ENCODE peak calls at places on chromosome 22, in eight cellular contexts. B is activated naive CD8-positive, alpha-beta T cell treated with anti-CD3 and anti-CD28 coated beads for 36 hours; M is iPS-NIHi11; L is stimulated activated CD4-positive, alpha-beta T cell treated with anti-CD3 and anti-CD28 coated beads, Interleukin-15, amount 100 ng/mL, for 24 hours; H is AG20443; S is activated T-cell treated with anti-CD3 and anti-CD28 coated beads, Interleukin-2, amount 50 U/mL, for 48 hours; U is HS-5; Z is COR-L47. R is an unnamed sample.

GRCh38 chr22:27094633-27095308 is 437.4 kb downstream of the MIAT start:
- DNase-seq in Z (no peak), B (no peak), M (no peak), H (peak; percentile 88), L (no peak), U (no peak), S (no peak), R (no peak)

GRCh38 chr22:46884365-46884764 is 121.9 kb downstream of the TBC1D22A start:
- DNase-seq in U (no peak), H (no peak), B (no peak), S (no peak), Z (no peak), L (no peak), M (no peak), R (no peak)

GRCh38 chr22:28051787-28052356 is 132.8 kb upstream of the PITPNB start:
- DNase-seq in B (peak; percentile 28), Z (peak; percentile 40), M (peak; percentile 67), H (peak; percentile 70), S (peak; percentile 42), L (peak; percentile 62), U (no peak), R (peak; percentile 61)

GRCh38 chr22:20615533-20616450 is 108.4 kb downstream of the MED15 start:
- DNase-seq in Z (no peak), L (no peak), H (no peak), S (no peak), U (no peak), B (no peak), M (no peak), R (no peak)

GRCh38 chr22:41263704-41264103 is 22.3 kb downstream of the RANGAP1 start:
- DNase-seq in H (no peak), S (no peak), Z (no peak), U (no peak), M (no peak), B (no peak), L (no peak), R (no peak)

GRCh38 chr22:42780070-42780540 is 59.4 kb upstream of the A4GALT start:
- DNase-seq in B (no peak), Z (peak; percentile 80), U (peak; percentile 84), L (peak; percentile 49), M (peak; percentile 88), S (peak; percentile 37), H (peak; percentile 80), R (peak; percentile 30)

GRCh38 chr22:37226514-37226913 is 14.2 kb upstream of the SSTR3 start:
- DNase-seq in L (peak; percentile 36), M (no peak), Z (no peak), S (no peak), H (no peak), U (no peak), B (peak; percentile 50), R (no peak)

GRCh38 chr22:42742940-42743339 is 22.3 kb upstream of the A4GALT start:
- DNase-seq in H (peak; percentile 86), Z (no peak), L (no peak), U (no peak), B (no peak), S (no peak), M (peak; percentile 91), R (no peak)

GRCh38 chr22:45344339-45344738 is 34.6 kb downstream of the FAM118A start:
- DNase-seq in M (peak; percentile 47), S (no peak), B (no peak), Z (no peak), H (no peak), U (no peak), L (no peak), R (no peak)

GRCh38 chr22:37021710-37022482 is 2.4 kb downstream of the MPST start:
- DNase-seq in M (peak; percentile 80), Z (no peak), B (peak; percentile 51), H (peak; percentile 70), L (peak; percentile 74), S (peak; percentile 69), U (no peak), R (no peak)

GRCh38 chr22:43498856-43499253 is 87.0 kb downstream of the MPPED1 start:
- DNase-seq in U (no peak), S (no peak), M (no peak), Z (no peak), H (no peak), B (no peak), L (no peak), R (no peak)

GRCh38 chr22:43521716-43522115 is 109.9 kb downstream of the MPPED1 start:
- DNase-seq in Z (no peak), L (no peak), U (no peak), H (no peak), B (no peak), M (no peak), S (no peak), R (no peak)

GRCh38 chr22:38513063-38513462 is 7.0 kb upstream of the DDX17 start:
- DNase-seq in H (no peak), L (peak; percentile 42), U (no peak), M (peak; percentile 57), S (peak; percentile 50), Z (peak; percentile 6), B (peak; percentile 47), R (no peak)

GRCh38 chr22:33101550-33101949 is 43.4 kb upstream of the SYN3 start:
- DNase-seq in H (no peak), U (no peak), L (no peak), Z (no peak), S (no peak), B (no peak), M (no peak), R (no peak)

GRCh38 chr22:25061605-25062377 is 109.3 kb downstream of the KIAA1671 start:
- DNase-seq in B (no peak), M (no peak), U (no peak), Z (no peak), H (no peak), L (no peak), S (no peak), R (no peak)

GRCh38 chr22:22928666-22929380 is 41.2 kb downstream of the IGLL5 start:
- DNase-seq in H (peak; percentile 86), U (no peak), M (no peak), B (peak; percentile 67), L (peak; percentile 60), S (peak; percentile 66), Z (no peak), R (no peak)

GRCh38 chr22:42816339-42816738 is 40.7 kb downstream of the ARFGAP3 start:
- DNase-seq in Z (no peak), U (no peak), M (no peak), S (no peak), L (no peak), B (no peak), H (no peak), R (no peak)

GRCh38 chr22:19291218-19291579 is 320 bp downstream of the CLTCL1 start:
- DNase-seq in B (peak; percentile 36), H (peak; percentile 57), Z (peak; percentile 36), L (peak; percentile 43), S (peak; percentile 43), M (peak; percentile 51), U (no peak), R (peak; percentile 50)

GRCh38 chr22:37781434-37782059 is 26.2 kb upstream of the GCAT start:
- DNase-seq in M (peak; percentile 48), B (no peak), S (no peak), U (no peak), H (peak; percentile 46), Z (peak; percentile 3), L (no peak), R (no peak)

GRCh38 chr22:26671317-26672059 is 14.1 kb downstream of the MIAT start:
- DNase-seq in M (no peak), S (peak; percentile 81), U (no peak), H (no peak), L (peak; percentile 78), Z (peak; percentile 58), B (peak; percentile 76), R (no peak)

GRCh38 chr22:49991907-49992533 is 20.5 kb downstream of the IL17REL start:
- DNase-seq in M (no peak), B (no peak), Z (no peak), S (no peak), L (no peak), H (no peak), U (no peak), R (no peak)

GRCh38 chr22:19962909-19963806 is 21.5 kb upstream of the TXNRD2 start:
- DNase-seq in H (peak; percentile 47), Z (no peak), L (peak; percentile 72), B (no peak), S (no peak), M (peak; percentile 65), U (no peak), R (peak; percentile 61)

GRCh38 chr22:39635719-39636118 is 65.2 kb downstream of the CACNA1I start:
- DNase-seq in S (no peak), U (no peak), Z (no peak), H (no peak), M (no peak), B (no peak), L (no peak), R (no peak)

GRCh38 chr22:40070701-40071100 is 75.9 kb downstream of the FAM83F start:
- DNase-seq in L (no peak), M (no peak), S (no peak), Z (no peak), H (peak; percentile 57), U (no peak), B (no peak), R (no peak)

GRCh38 chr22:25930710-25931353 is 188.8 kb downstream of the MYO18B start:
- DNase-seq in Z (peak; percentile 98), U (no peak), S (no peak), L (no peak), M (no peak), B (no peak), H (no peak), R (no peak)